ENCODE peak calls at places on chromosomes 3 and 15, in four cellular contexts. G, A, P and S are unnamed samples.

GRCh38 chr15:54772663-54773062 is 424.1 kb downstream of the RSL24D1 start:
- DNase-seq in P (no peak), G (no peak), A (no peak), S (no peak)

GRCh38 chr3:13896473-13897154 is 16.7 kb upstream of the WNT7A start:
- DNase-seq in A (peak; percentile 74), P (peak; percentile 66), G (peak; percentile 75), S (peak; percentile 62)

GRCh38 chr15:57216288-57216687 is 160.0 kb upstream of the CGNL1 start:
- DNase-seq in A (no peak), G (peak; percentile 88), P (no peak), S (peak; percentile 60)

GRCh38 chr15:88242586-88242985 is 14.0 kb downstream of the NTRK3 start:
- DNase-seq in P (no peak), A (no peak), G (no peak), S (no peak)

GRCh38 chr15:70617076-70617910 is 146.1 kb downstream of the UACA start:
- DNase-seq in P (no peak), G (no peak), A (no peak), S (peak; percentile 18)

GRCh38 chr3:139332092-139332491 is 11.7 kb upstream of the MRPS22 start:
- DNase-seq in P (no peak), G (no peak), A (no peak), S (no peak)

GRCh38 chr3:136070953-136071949 is 105.7 kb downstream of the PPP2R3A start:
- DNase-seq in A (no peak), G (peak; percentile 77), P (no peak), S (peak; percentile 43)

GRCh38 chr15:71725215-71725955 is 85.0 kb upstream of the NR2E3 start:
- DNase-seq in A (no peak), P (no peak), G (peak; percentile 72), S (peak; percentile 62)

GRCh38 chr3:17233398-17233800 is 348.6 kb downstream of the PLCL2 start:
- DNase-seq in G (peak; percentile 83), P (peak; percentile 28), A (peak; percentile 20), S (peak; percentile 78)

GRCh38 chr15:66879968-66880367 is 177.9 kb downstream of the SMAD6 start:
- DNase-seq in A (no peak), G (no peak), P (no peak), S (no peak)

GRCh38 chr15:76321171-76321570 is 9.9 kb upstream of the ETFA start:
- DNase-seq in G (no peak), A (no peak), P (no peak), S (no peak)

GRCh38 chr15:74242296-74242929 is 6.3 kb downstream of the CCDC33 start:
- DNase-seq in A (peak; percentile 74), P (no peak), G (peak; percentile 45), S (peak; percentile 79)

GRCh38 chr3:32897202-32897601 is 54.2 kb upstream of the CCR4 start:
- DNase-seq in A (no peak), P (no peak), G (no peak), S (peak; percentile 7)

GRCh38 chr3:57434041-57434440 is 110.1 kb downstream of the DNAH12 start:
- DNase-seq in P (no peak), A (peak; percentile 6), G (peak; percentile 70), S (peak; percentile 22)

GRCh38 chr3:129518581-129518980 is 9.9 kb upstream of the RHO start:
- DNase-seq in G (no peak), P (no peak), A (no peak), S (no peak)

GRCh38 chr3:42036483-42036823 is 54.7 kb upstream of the TRAK1 start:
- DNase-seq in G (peak; percentile 94), P (no peak), A (no peak), S (peak; percentile 84)

GRCh38 chr3:73086071-73086494 is 24.6 kb downstream of the EBLN2 start:
- DNase-seq in A (peak; percentile 54), P (peak; percentile 53), G (peak; percentile 56), S (peak; percentile 29)

GRCh38 chr3:136750209-136750921 is 1.8 kb downstream of the STAG1 start:
- DNase-seq in G (peak; percentile 33), P (no peak), A (peak; percentile 39), S (peak; percentile 32)

GRCh38 chr15:74958320-74958907 is 1.8 kb upstream of the RPP25 start:
- DNase-seq in P (peak; percentile 23), A (peak; percentile 63), G (peak; percentile 63), S (no peak)

GRCh38 chr3:21752749-21753347 is 1.8 kb upstream of the ZNF385D start:
- DNase-seq in G (peak; percentile 9), P (no peak), A (peak; percentile 8), S (peak; percentile 54)

GRCh38 chr15:80155001-80155377 is 2.2 kb downstream of the FAH start:
- DNase-seq in A (no peak), P (no peak), G (no peak), S (no peak)

GRCh38 chr3:100913870-100914654 is 79.2 kb downstream of the ABI3BP start:
- DNase-seq in A (no peak), P (no peak), G (no peak), S (no peak)